ENCODE peak calls at places on chromosomes 6 and 20, in six cellular contexts. V is IMR-90, Y is neuronal stem cell, G is mesenchymal stem cell, S is H1, Q is trophoblast cell. M is an unnamed sample.

GRCh38 chr20:41733151-41733550 is 115.0 kb upstream of the CHD6 start:
- DNase-seq in V (no peak), Y (no peak), G (no peak), S (no peak), Q (no peak), M (no peak)

GRCh38 chr6:31940256-31940664 is 5.6 kb upstream of the CFB start:
- DNase-seq in V (peak), S (no peak), Y (no peak), Q (no peak), G (peak), M (no peak)

GRCh38 chr20:21511850-21512633 is 1.8 kb downstream of the NKX2-2 start:
- DNase-seq in G (no peak), Q (no peak), Y (no peak), V (no peak), S (no peak), M (peak)

GRCh38 chr6:42420741-42421140 is 31.0 kb downstream of the TRERF1 start:
- DNase-seq in V (no peak), Y (no peak), G (no peak), Q (no peak), S (no peak), M (no peak)

GRCh38 chr6:152130441-152130840 is 323.0 kb downstream of the ESR1 start:
- DNase-seq in Y (no peak), Q (peak), S (no peak), V (no peak), G (no peak), M (no peak)

GRCh38 chr20:43955244-43956191 is 40.9 kb downstream of the TOX2 start:
- DNase-seq in V (peak), Q (peak), G (peak), S (no peak), Y (no peak), M (no peak)

GRCh38 chr6:157966990-157967389 is 14.7 kb upstream of the SYNJ2 start:
- DNase-seq in G (no peak), V (no peak), S (no peak), Y (no peak), Q (no peak), M (no peak)

GRCh38 chr6:33712914-33713313 is 1.4 kb upstream of the UQCC2 start:
- DNase-seq in G (no peak), Y (no peak), S (no peak), Q (no peak), V (no peak), M (no peak)

GRCh38 chr6:169956580-169956979 is 205.2 kb downstream of the ERMARD start:
- DNase-seq in Q (no peak), V (no peak), G (no peak), Y (no peak), S (no peak), M (no peak)

GRCh38 chr6:41025966-41026365 is 13.1 kb downstream of the UNC5CL start:
- DNase-seq in V (no peak), Y (no peak), S (no peak), G (no peak), Q (no peak), M (no peak)

GRCh38 chr6:143187173-143187908 is 126.7 kb downstream of the AIG1 start:
- DNase-seq in V (peak), Q (peak), S (no peak), G (peak), Y (no peak), M (no peak)

GRCh38 chr6:144744720-144745119 is 459.6 kb downstream of the UTRN start:
- DNase-seq in G (no peak), V (no peak), S (no peak), Q (no peak), Y (no peak), M (no peak)

GRCh38 chr20:2578430-2579192 is 42.2 kb downstream of the TMC2 start:
- DNase-seq in Y (no peak), V (no peak), S (no peak), Q (no peak), G (no peak), M (no peak)

GRCh38 chr6:157693867-157694266 is 129.2 kb upstream of the SNX9 start:
- DNase-seq in Q (no peak), Y (no peak), V (no peak), G (no peak), S (no peak), M (no peak)

GRCh38 chr6:12440981-12441380 is 150.8 kb downstream of the EDN1 start:
- DNase-seq in Y (peak), Q (no peak), G (peak), S (no peak), V (peak), M (no peak)

GRCh38 chr6:163985040-163985439 is 570.5 kb downstream of the QKI start:
- DNase-seq in Y (no peak), S (no peak), Q (no peak), V (no peak), G (no peak), M (no peak)

GRCh38 chr6:163983601-163984445 is 569.3 kb downstream of the QKI start:
- DNase-seq in V (no peak), Y (no peak), G (no peak), S (no peak), Q (no peak), M (no peak)

GRCh38 chr6:163986313-163986712 is 571.8 kb downstream of the QKI start:
- DNase-seq in G (peak), Q (peak), S (no peak), Y (no peak), V (peak), M (no peak)

GRCh38 chr6:163985710-163986109 is 571.2 kb downstream of the QKI start:
- DNase-seq in S (no peak), V (peak), G (peak), Y (no peak), Q (peak), M (no peak)

GRCh38 chr6:163984446-163984936 is 570.0 kb downstream of the QKI start:
- DNase-seq in Y (no peak), G (peak), S (no peak), Q (no peak), V (no peak), M (no peak)
- H3K9ac ChIP-seq in Y (no peak), G (no peak), S (no peak), Q (no peak), V (no peak), M (no peak)

GRCh38 chr6:131867744-131868143 is 59.9 kb downstream of the ENPP1 start:
- DNase-seq in Q (no peak), G (peak), S (no peak), V (peak), Y (no peak), M (no peak)

GRCh38 chr6:131868836-131869235 is 61.0 kb downstream of the ENPP1 start:
- DNase-seq in V (peak), S (no peak), Y (no peak), G (no peak), Q (no peak), M (no peak)
- H3K14ac ChIP-seq in V (no peak), S (no peak), Y (no peak), G (no peak), Q (no peak), M (no peak)

GRCh38 chr6:112827793-112828192 is 480.7 kb downstream of the RFPL4B start:
- DNase-seq in G (no peak), S (no peak), V (no peak), Y (no peak), Q (no peak), M (no peak)

GRCh38 chr6:112835078-112835477 is 487.9 kb downstream of the RFPL4B start:
- DNase-seq in Q (no peak), S (no peak), Y (no peak), V (no peak), G (no peak), M (no peak)

GRCh38 chr6:112839525-112839961 is 492.4 kb downstream of the RFPL4B start:
- DNase-seq in Y (no peak), Q (peak), G (peak), S (no peak), V (peak), M (no peak)

GRCh38 chr6:112831022-112831421 is 483.9 kb downstream of the RFPL4B start:
- DNase-seq in V (peak), G (no peak), S (no peak), Q (no peak), Y (no peak), M (no peak)

GRCh38 chr6:112833546-112834215 is 486.6 kb downstream of the RFPL4B start:
- DNase-seq in Q (no peak), G (no peak), V (peak), Y (no peak), S (no peak), M (no peak)
- H3K9ac ChIP-seq in Q (no peak), G (no peak), V (no peak), Y (no peak), S (no peak), M (no peak)

GRCh38 chr6:165600606-165601005 is 62.4 kb downstream of the PDE10A start:
- DNase-seq in Y (no peak), V (no peak), Q (peak), S (no peak), G (no peak), M (no peak)

GRCh38 chr6:165599596-165600487 is 63.2 kb downstream of the PDE10A start:
- DNase-seq in Y (no peak), G (no peak), Q (peak), V (no peak), S (no peak), M (no peak)

GRCh38 chr6:165599121-165599520 is 63.9 kb downstream of the PDE10A start:
- DNase-seq in Y (no peak), V (no peak), S (no peak), Q (peak), G (no peak), M (no peak)

GRCh38 chr6:165594584-165595333 is 68.3 kb downstream of the PDE10A start:
- DNase-seq in Q (peak), S (no peak), Y (no peak), V (no peak), G (no peak), M (no peak)

DNA sequence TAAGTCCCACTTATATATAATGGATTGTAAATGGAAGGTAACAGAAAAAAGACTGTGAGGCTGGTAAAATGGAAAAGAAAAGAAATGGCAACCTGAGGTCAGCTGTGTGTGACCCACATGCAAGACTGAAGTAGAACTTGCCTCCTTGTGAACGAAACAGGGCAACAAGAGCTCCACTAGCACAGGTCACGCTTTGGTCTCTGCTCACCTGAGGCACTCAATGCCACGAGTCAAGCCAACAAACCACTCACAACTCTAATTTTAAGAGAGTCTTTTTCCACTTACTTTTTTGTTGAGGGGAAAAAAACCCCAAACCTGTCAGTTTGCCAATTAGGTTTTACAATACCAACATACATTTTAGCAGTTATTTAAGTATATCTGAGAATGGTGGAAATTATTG is 65.2 kb downstream of the PDE10A start:
- DNase-seq in Y (no peak), V (no peak), G (no peak), S (no peak), Q (no peak), M (no peak)
- H3K14ac ChIP-seq in Y (no peak), V (no peak), G (no peak), S (no peak), Q (no peak), M (no peak)

M was measured in H9.